ENCODE peak calls at places on chromosomes 6 and 20, in nine cellular contexts. O is cardiac muscle cell; C is GM23338; Z is prostate gland; U is CD8-positive, alpha-beta T cell; J is PC-9; W is ovary; I is HL-60; P is RWPE2. G is an unnamed sample.

GRCh38 chr6:18101271-18101670 is 21.2 kb downstream of the NHLRC1 start:
- DNase-seq in W (no peak), Z (no peak), J (no peak), P (no peak), O (no peak), I (no peak), U (no peak), C (no peak), G (no peak)

GRCh38 chr6:118725944-118726343 is 74.6 kb upstream of the CEP85L start:
- DNase-seq in P (no peak), U (peak), J (no peak), Z (no peak), C (peak), O (no peak), W (no peak), I (no peak), G (no peak)

GRCh38 chr6:48511382-48511781 is 400.4 kb upstream of the PTCHD4 start:
- DNase-seq in O (no peak), C (no peak), Z (no peak), J (no peak), P (no peak), U (no peak), I (no peak), W (no peak), G (no peak)

GRCh38 chr6:40999498-41000070 is 39.4 kb downstream of the UNC5CL start:
- DNase-seq in O (peak), C (peak), W (peak), J (no peak), Z (peak), U (no peak), P (no peak), I (peak), G (peak)

GRCh38 chr6:162123797-162124196 is 603.8 kb downstream of the PRKN start:
- DNase-seq in O (peak), Z (no peak), J (no peak), W (no peak), C (peak), U (no peak), P (no peak), I (peak), G (no peak)

GRCh38 chr6:41769376-41769775 is 10.3 kb downstream of the FRS3 start:
- DNase-seq in J (no peak), U (no peak), I (no peak), O (no peak), C (no peak), P (no peak), Z (no peak), W (no peak), G (no peak)

GRCh38 chr6:25703005-25703404 is 51.0 kb downstream of the SCGN start:
- DNase-seq in W (no peak), U (no peak), Z (no peak), C (no peak), I (no peak), O (no peak), J (no peak), P (no peak), G (no peak)

GRCh38 chr20:50595988-50596693 is 86.0 kb downstream of the PTPN1 start:
- DNase-seq in O (no peak), P (no peak), U (no peak), C (peak), I (no peak), J (no peak), W (no peak), Z (no peak), G (no peak)

GRCh38 chr6:118895241-118895561 is 1.2 kb downstream of the ASF1A start:
- DNase-seq in I (no peak), P (no peak), C (no peak), J (no peak), Z (no peak), O (no peak), U (no peak), W (no peak), G (no peak)

GRCh38 chr20:13857961-13858360 is 73.1 kb downstream of the NDUFAF5 start:
- DNase-seq in P (no peak), Z (no peak), C (no peak), I (no peak), O (no peak), W (no peak), J (no peak), U (no peak), G (no peak)

GRCh38 chr6:77173472-77174074 is 289.7 kb downstream of the HTR1B start:
- DNase-seq in I (no peak), Z (no peak), P (no peak), O (peak), W (no peak), C (peak), U (no peak), J (no peak), G (no peak)

GRCh38 chr6:13462380-13463326 is 24.7 kb downstream of the GFOD1 start:
- DNase-seq in U (no peak), W (no peak), Z (no peak), C (peak), J (no peak), O (no peak), P (no peak), I (no peak), G (no peak)

GRCh38 chr20:34375977-34376430 is 12.9 kb downstream of the ITCH start:
- DNase-seq in U (no peak), I (no peak), C (no peak), J (no peak), W (no peak), Z (no peak), P (peak), O (no peak), G (no peak)

GRCh38 chr6:169227116-169227515 is 26.5 kb downstream of the THBS2 start:
- DNase-seq in Z (no peak), W (peak), C (no peak), I (no peak), P (no peak), O (no peak), U (no peak), J (no peak), G (no peak)

GRCh38 chr6:79717989-79718388 is 86.9 kb downstream of the SH3BGRL2 start:
- DNase-seq in O (no peak), I (no peak), U (no peak), P (no peak), Z (no peak), C (no peak), W (no peak), J (no peak), G (no peak)

GRCh38 chr6:24489881-24490280 is 503 bp upstream of the GPLD1 start:
- DNase-seq in Z (peak), W (no peak), U (no peak), O (no peak), C (no peak), I (peak), J (peak), P (no peak), G (no peak)

DNA sequence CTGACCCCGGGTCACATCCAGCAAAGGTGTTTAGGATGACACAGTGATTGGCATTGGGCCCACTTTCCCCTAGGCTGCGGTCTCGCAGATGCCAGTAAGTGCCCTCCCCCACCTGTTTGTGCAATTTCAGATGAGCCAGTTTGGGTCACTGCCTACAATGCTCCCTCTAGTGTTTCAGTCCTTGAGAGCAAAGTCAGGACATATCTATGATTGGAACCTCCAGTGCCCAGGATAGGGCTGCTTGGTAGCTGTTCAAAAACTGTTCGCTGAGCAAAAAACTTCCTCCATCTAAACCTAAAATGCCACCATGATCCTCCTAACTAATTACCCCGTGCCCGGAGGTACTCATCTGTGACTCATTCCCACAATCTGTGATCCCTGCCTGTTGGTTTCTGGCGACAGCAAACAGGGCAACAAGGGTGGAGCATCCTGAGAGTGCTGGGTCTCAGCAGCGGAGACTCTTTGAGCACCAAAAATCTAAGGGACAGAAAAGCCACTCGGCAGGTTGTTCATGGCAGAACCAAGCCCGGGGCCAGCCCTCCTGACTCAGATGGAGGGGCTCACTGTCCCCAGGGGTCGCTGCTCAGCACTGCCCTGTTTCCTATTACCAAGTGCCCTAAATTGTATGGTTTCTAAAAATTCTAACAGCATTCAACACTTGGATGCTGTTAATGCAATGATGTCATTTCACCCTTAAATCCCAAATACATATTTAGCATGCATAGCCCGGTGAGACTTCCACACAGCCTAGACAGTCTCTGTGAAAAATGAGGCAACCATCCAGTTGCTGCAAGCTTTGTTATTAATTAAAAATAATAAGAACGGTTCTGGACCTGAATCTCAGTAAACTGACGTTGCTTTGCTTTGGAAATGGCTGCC is 5.0 kb downstream of the VSX1 start:
- DNase-seq in U (no peak), Z (no peak), I (no peak), P (no peak), O (no peak), J (peak), W (no peak), C (peak), G (no peak)
- H3K4me3 ChIP-seq in U (no peak), Z (peak), I (peak), P (no peak), O (no peak), J (peak), W (peak), C (peak), G (no peak)

GRCh38 chr6:158869604-158870417 is 50.6 kb upstream of the EZR start:
- DNase-seq in P (peak), J (peak), W (peak), I (peak), C (peak), Z (peak), U (peak), O (peak), G (peak)
- TF ChIP-seq CTCF in P (no peak), J (peak), W (no peak), I (no peak), C (no peak), Z (peak), U (no peak), O (no peak), G (peak)

DNA sequence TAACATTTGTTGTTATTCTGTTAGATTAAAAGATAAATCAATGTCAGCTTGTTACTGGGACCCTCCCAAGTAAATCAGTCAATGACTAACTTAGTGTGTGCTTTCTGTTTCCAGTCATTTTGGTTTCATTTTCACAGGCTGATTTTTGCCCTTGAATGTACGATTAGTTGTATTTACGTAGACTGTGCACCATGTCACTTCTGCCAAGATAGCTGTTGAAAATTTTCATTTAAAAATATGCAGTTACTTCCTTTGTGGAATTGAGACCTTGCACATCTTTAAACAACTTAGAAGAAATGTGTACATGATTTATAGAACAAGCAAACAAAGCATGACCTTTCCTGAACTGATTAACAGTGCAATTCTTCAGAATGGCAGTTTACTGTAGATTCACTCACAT is 944.8 kb upstream of the CITED2 start:
- DNase-seq in Z (no peak), C (no peak), J (no peak), P (no peak), I (no peak), U (no peak), W (no peak), O (no peak), G (peak)
- H3K4me3 ChIP-seq in Z (no peak), C (no peak), J (no peak), P (no peak), I (no peak), U (no peak), W (no peak), O (no peak), G (no peak)

DNA sequence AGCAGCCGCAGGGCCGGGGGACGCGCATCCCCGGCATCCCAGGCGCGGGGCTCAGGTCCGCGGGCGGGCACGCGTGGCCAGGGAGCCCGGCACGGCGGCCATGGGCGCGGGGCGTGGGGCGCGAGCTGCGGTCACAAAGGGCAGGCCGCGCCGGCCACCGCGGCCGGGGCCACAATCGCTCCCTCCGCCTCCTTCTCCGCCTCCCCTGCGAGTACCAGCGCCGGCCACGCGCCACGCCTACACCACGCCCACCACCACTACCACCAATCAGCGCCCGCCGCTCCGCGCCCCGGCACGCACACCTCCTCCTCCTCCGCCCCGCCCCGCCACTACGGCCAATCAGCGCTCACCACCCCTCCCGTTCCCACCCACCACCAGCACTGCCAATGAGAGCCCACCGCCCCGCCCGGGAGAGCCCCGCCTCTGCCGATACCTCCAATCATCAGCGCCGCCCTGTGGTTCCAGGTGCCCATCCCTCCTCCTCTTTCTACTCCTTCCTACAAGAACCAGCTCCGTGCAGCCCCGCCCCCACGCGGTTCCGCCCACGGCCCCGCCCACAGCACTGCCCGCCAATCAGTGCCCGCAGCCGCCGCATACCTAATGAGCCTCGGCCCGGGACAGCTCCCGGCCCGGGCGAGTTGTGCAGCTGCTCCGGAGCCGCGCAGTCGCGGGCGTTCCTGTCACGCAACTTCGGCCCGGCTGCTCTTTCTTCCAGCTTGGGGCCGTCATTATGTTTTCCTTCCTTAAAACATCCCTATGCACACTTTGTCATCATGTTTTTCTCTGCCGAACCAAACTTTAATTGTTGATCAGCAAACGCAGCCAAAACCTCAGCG is at the start of gene RPS6KA2:
- DNase-seq in J (peak), O (peak), C (peak), Z (peak), W (peak), I (peak), P (peak), U (peak), G (peak)
- TF ChIP-seq CTCF in J (peak), O (no peak), C (no peak), Z (peak), W (no peak), I (no peak), P (no peak), U (no peak), G (no peak)

GRCh38 chr20:20002101-20002998 is 14.8 kb upstream of the NAA20 start:
- DNase-seq in Z (no peak), U (no peak), C (no peak), I (no peak), J (no peak), P (no peak), O (no peak), W (no peak), G (no peak)
- H3K4me3 ChIP-seq in Z (no peak), U (no peak), C (no peak), I (no peak), J (no peak), P (no peak), O (no peak), W (no peak), G (no peak)

GRCh38 chr20:7926767-7927166 is 13.5 kb downstream of the HAO1 start:
- DNase-seq in W (no peak), I (no peak), O (peak), J (no peak), U (no peak), Z (no peak), P (no peak), C (peak), G (no peak)
- TF ChIP-seq CTCF in W (no peak), I (no peak), O (peak), J (peak), U (no peak), Z (peak), P (peak), C (peak), G (no peak)